ENCODE peak calls at places on chromosomes 2 and 18, in seven cellular contexts. One of them, this sample, is unnamed. For H3K9me2, the result is how much of the 10 kb centered on the place peaks cover.

GRCh38 chr2:132374961-132375360 is 41.6 kb upstream of the GPR39 start:
- DNase-seq in GM23248: peak
- DNase-seq in GM23338: no peak
- DNase-seq in MM.1S: no peak
- DNase-seq in HCT116: no peak
- DNase-seq in hepatocyte: no peak
- DNase-seq in PC-3: no peak
- DNase-seq in this sample: no peak

GRCh38 chr18:52588916-52589315 is 248.9 kb downstream of the DCC start:
- DNase-seq in HCT116: no peak
- DNase-seq in GM23248: no peak
- DNase-seq in MM.1S: no peak
- DNase-seq in GM23338: no peak
- DNase-seq in PC-3: no peak
- DNase-seq in hepatocyte: no peak
- DNase-seq in this sample: no peak

GRCh38 chr2:162196611-162197010 is 44.6 kb upstream of the GCG start:
- DNase-seq in GM23248: peak
- DNase-seq in hepatocyte: no peak
- DNase-seq in PC-3: peak
- DNase-seq in HCT116: no peak
- DNase-seq in MM.1S: no peak
- DNase-seq in GM23338: no peak
- DNase-seq in this sample: no peak

GRCh38 chr2:121242976-121243375 is 42.0 kb downstream of the TFCP2L1 start:
- DNase-seq in GM23338: no peak
- DNase-seq in hepatocyte: no peak
- DNase-seq in PC-3: no peak
- DNase-seq in GM23248: no peak
- DNase-seq in MM.1S: no peak
- DNase-seq in HCT116: no peak
- DNase-seq in this sample: no peak

GRCh38 chr18:61575419-61575818 is 242.2 kb downstream of the CDH20 start:
- DNase-seq in hepatocyte: no peak
- DNase-seq in MM.1S: no peak
- DNase-seq in PC-3: no peak
- DNase-seq in GM23338: peak
- DNase-seq in HCT116: no peak
- DNase-seq in GM23248: peak
- DNase-seq in this sample: no peak

GRCh38 chr18:21444465-21445023 is 156.0 kb downstream of the ESCO1 start:
- DNase-seq in GM23338: peak
- DNase-seq in hepatocyte: peak
- DNase-seq in GM23248: peak
- DNase-seq in PC-3: peak
- DNase-seq in MM.1S: peak
- DNase-seq in HCT116: peak
- DNase-seq in this sample: peak

GRCh38 chr2:106995560-106995959 is 109.6 kb upstream of the ST6GAL2 start:
- DNase-seq in GM23338: no peak
- DNase-seq in HCT116: no peak
- DNase-seq in MM.1S: no peak
- DNase-seq in PC-3: peak
- DNase-seq in hepatocyte: no peak
- DNase-seq in GM23248: peak
- DNase-seq in this sample: no peak

GRCh38 chr2:219031005-219031738 is 10.1 kb downstream of the CFAP65 start:
- DNase-seq in GM23338: no peak
- DNase-seq in MM.1S: no peak
- DNase-seq in HCT116: no peak
- DNase-seq in GM23248: no peak
- DNase-seq in PC-3: no peak
- DNase-seq in hepatocyte: no peak
- DNase-seq in this sample: no peak

GRCh38 chr18:40949138-40949949 is 1005.7 kb upstream of the PIK3C3 start:
- DNase-seq in GM23248: peak
- DNase-seq in hepatocyte: no peak
- DNase-seq in MM.1S: no peak
- DNase-seq in GM23338: no peak
- DNase-seq in HCT116: no peak
- DNase-seq in PC-3: no peak
- DNase-seq in this sample: no peak

GRCh38 chr2:226623587-226624368 is 175.8 kb downstream of the IRS1 start:
- DNase-seq in hepatocyte: no peak
- DNase-seq in GM23248: no peak
- DNase-seq in PC-3: no peak
- DNase-seq in MM.1S: no peak
- DNase-seq in HCT116: no peak
- DNase-seq in GM23338: no peak
- DNase-seq in this sample: no peak

GRCh38 chr18:46815661-46816060 is 58.8 kb upstream of the ST8SIA5 start:
- DNase-seq in PC-3: no peak
- DNase-seq in GM23338: no peak
- DNase-seq in HCT116: no peak
- DNase-seq in hepatocyte: no peak
- DNase-seq in MM.1S: no peak
- DNase-seq in GM23248: no peak
- DNase-seq in this sample: no peak

GRCh38 chr2:33216508-33217182 is 259.8 kb upstream of the RASGRP3 start:
- DNase-seq in MM.1S: no peak
- DNase-seq in HCT116: no peak
- DNase-seq in GM23338: no peak
- DNase-seq in PC-3: no peak
- DNase-seq in hepatocyte: no peak
- DNase-seq in GM23248: peak
- DNase-seq in this sample: no peak

GRCh38 chr2:162072181-162072702 is 1.8 kb downstream of the DPP4 start:
- DNase-seq in hepatocyte: no peak
- DNase-seq in PC-3: peak
- DNase-seq in MM.1S: peak
- DNase-seq in GM23248: peak
- DNase-seq in GM23338: no peak
- DNase-seq in HCT116: no peak
- DNase-seq in this sample: no peak

GRCh38 chr2:111667001-111667400 is 217.0 kb downstream of the ANAPC1 start:
- DNase-seq in GM23338: no peak
- DNase-seq in hepatocyte: no peak
- DNase-seq in PC-3: no peak
- DNase-seq in GM23248: no peak
- DNase-seq in MM.1S: no peak
- DNase-seq in HCT116: no peak
- DNase-seq in this sample: no peak

GRCh38 chr18:69636529-69637301 is 236.0 kb downstream of the DOK6 start:
- DNase-seq in MM.1S: no peak
- DNase-seq in PC-3: no peak
- DNase-seq in GM23338: peak
- DNase-seq in GM23248: no peak
- DNase-seq in HCT116: no peak
- DNase-seq in hepatocyte: no peak
- DNase-seq in this sample: no peak

GRCh38 chr2:48043301-48043700 is 137.0 kb upstream of the FBXO11 start:
- DNase-seq in GM23338: no peak
- DNase-seq in HCT116: no peak
- DNase-seq in GM23248: no peak
- DNase-seq in MM.1S: no peak
- DNase-seq in PC-3: no peak
- DNase-seq in hepatocyte: no peak
- DNase-seq in this sample: no peak

GRCh38 chr18:14933049-14933851 is 185.3 kb downstream of the ANKRD30B start:
- DNase-seq in HCT116: no peak
- DNase-seq in GM23338: no peak
- DNase-seq in MM.1S: peak
- DNase-seq in PC-3: no peak
- DNase-seq in GM23248: no peak
- DNase-seq in hepatocyte: no peak
- DNase-seq in this sample: no peak

GRCh38 chr2:102523647-102524046 is 50.6 kb downstream of the SLC9A4 start:
- DNase-seq in PC-3: no peak
- DNase-seq in GM23248: no peak
- DNase-seq in hepatocyte: no peak
- DNase-seq in GM23338: no peak
- DNase-seq in HCT116: no peak
- DNase-seq in MM.1S: no peak
- DNase-seq in this sample: no peak

GRCh38 chr2:149068996-149069888 is 30.7 kb downstream of the LYPD6B start:
- DNase-seq in MM.1S: no peak
- DNase-seq in hepatocyte: no peak
- DNase-seq in GM23248: peak
- DNase-seq in GM23338: no peak
- DNase-seq in PC-3: peak
- DNase-seq in HCT116: no peak
- DNase-seq in this sample: peak

GRCh38 chr2:77831068-77831467 is 308.9 kb upstream of the LRRTM4 start:
- DNase-seq in HCT116: no peak
- DNase-seq in hepatocyte: peak
- DNase-seq in MM.1S: no peak
- DNase-seq in GM23338: no peak
- DNase-seq in PC-3: no peak
- DNase-seq in GM23248: no peak
- DNase-seq in this sample: no peak

GRCh38 chr18:23330423-23330822 is 122.7 kb upstream of the RIOK3 start:
- DNase-seq in GM23248: no peak
- DNase-seq in hepatocyte: no peak
- DNase-seq in MM.1S: no peak
- DNase-seq in HCT116: no peak
- DNase-seq in PC-3: no peak
- DNase-seq in GM23338: no peak
- DNase-seq in this sample: peak

GRCh38 chr2:51812138-51812866 is 780.4 kb upstream of the NRXN1 start:
- DNase-seq in GM23338: no peak
- DNase-seq in PC-3: peak
- DNase-seq in hepatocyte: no peak
- DNase-seq in HCT116: peak
- DNase-seq in GM23248: peak
- DNase-seq in MM.1S: no peak
- DNase-seq in this sample: no peak

DNA sequence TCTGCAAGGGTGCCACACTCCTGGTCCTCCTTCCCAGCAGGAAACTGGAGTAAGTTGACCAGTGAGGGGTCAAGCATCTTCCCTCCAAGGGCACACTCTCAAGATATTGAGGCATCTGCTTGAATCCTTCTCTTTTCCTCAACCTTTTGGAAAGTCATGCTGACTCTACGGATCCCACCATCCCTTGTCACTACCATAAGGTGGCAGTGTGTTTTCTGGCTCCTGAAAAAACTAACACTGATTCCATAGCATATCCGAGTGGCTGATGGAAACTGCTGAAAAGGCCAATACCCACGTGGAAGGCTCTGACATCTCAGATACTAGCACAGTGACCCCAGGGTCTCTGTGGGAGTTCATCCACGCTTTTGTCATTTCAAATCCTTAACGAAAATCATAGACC is 37.1 kb downstream of the GPR45 start:
- DNase-seq in MM.1S: no peak
- DNase-seq in GM23248: no peak
- DNase-seq in GM23338: peak
- DNase-seq in hepatocyte: no peak
- DNase-seq in PC-3: no peak
- DNase-seq in HCT116: no peak
- DNase-seq in this sample: no peak
- H3K9me2 ChIP-seq in MM.1S: under half
- H3K9me2 ChIP-seq in GM23248: under half
- H3K9me2 ChIP-seq in GM23338: under half
- H3K9me2 ChIP-seq in hepatocyte: under half
- H3K9me2 ChIP-seq in PC-3: under half
- H3K9me2 ChIP-seq in HCT116: under half
- H3K9me2 ChIP-seq in this sample: under half

GRCh38 chr2:69238449-69239031 is 148.5 kb downstream of the GFPT1 start:
- DNase-seq in MM.1S: no peak
- DNase-seq in HCT116: no peak
- DNase-seq in GM23248: peak
- DNase-seq in GM23338: no peak
- DNase-seq in PC-3: peak
- DNase-seq in hepatocyte: no peak
- DNase-seq in this sample: no peak
- TF ChIP-seq EZH2 in MM.1S: no peak
- TF ChIP-seq EZH2 in HCT116: no peak
- TF ChIP-seq EZH2 in GM23248: no peak
- TF ChIP-seq EZH2 in GM23338: no peak
- TF ChIP-seq EZH2 in PC-3: no peak
- TF ChIP-seq EZH2 in hepatocyte: no peak
- TF ChIP-seq EZH2 in this sample: no peak

DNA sequence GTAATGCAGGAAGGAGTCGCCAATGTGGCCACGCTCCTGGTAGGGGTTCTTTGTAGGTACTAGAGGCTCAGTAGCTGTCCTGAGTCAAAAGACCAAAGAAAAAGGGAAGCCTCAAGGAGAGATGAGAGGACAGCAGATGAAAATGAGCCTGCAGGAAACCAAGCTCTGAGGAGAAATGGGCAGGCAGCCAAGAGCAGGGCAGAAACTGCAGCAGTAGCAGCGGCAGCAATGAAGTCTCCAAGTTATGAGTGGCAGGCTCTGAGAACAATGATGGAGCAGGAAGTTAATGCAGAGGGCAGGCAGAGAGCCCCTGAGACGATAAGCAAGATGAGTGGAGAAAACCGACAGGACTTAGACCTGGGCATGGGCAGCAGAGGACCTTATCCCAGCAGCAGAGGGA is 48.2 kb upstream of the TMEM200C start:
- DNase-seq in GM23248: no peak
- DNase-seq in PC-3: no peak
- DNase-seq in HCT116: no peak
- DNase-seq in hepatocyte: no peak
- DNase-seq in GM23338: no peak
- DNase-seq in MM.1S: no peak
- DNase-seq in this sample: no peak
- H3K4me2 ChIP-seq in GM23248: no peak
- H3K4me2 ChIP-seq in PC-3: no peak
- H3K4me2 ChIP-seq in HCT116: no peak
- H3K4me2 ChIP-seq in hepatocyte: no peak
- H3K4me2 ChIP-seq in GM23338: no peak
- H3K4me2 ChIP-seq in MM.1S: no peak
- H3K4me2 ChIP-seq in this sample: no peak

GRCh38 chr2:217338306-217338916 is 478.5 kb upstream of the TNP1 start:
- DNase-seq in HCT116: no peak
- DNase-seq in GM23338: peak
- DNase-seq in PC-3: peak
- DNase-seq in MM.1S: no peak
- DNase-seq in GM23248: peak
- DNase-seq in hepatocyte: no peak
- DNase-seq in this sample: no peak

GRCh38 chr2:217340176-217340575 is 480.3 kb upstream of the TNP1 start:
- DNase-seq in MM.1S: no peak
- DNase-seq in HCT116: no peak
- DNase-seq in GM23248: no peak
- DNase-seq in PC-3: no peak
- DNase-seq in GM23338: no peak
- DNase-seq in hepatocyte: no peak
- DNase-seq in this sample: no peak

GRCh38 chr2:217339753-217340152 is 479.9 kb upstream of the TNP1 start:
- DNase-seq in MM.1S: no peak
- DNase-seq in GM23248: no peak
- DNase-seq in PC-3: no peak
- DNase-seq in hepatocyte: no peak
- DNase-seq in GM23338: no peak
- DNase-seq in HCT116: no peak
- DNase-seq in this sample: no peak

GRCh38 chr2:217335341-217335966 is 475.6 kb upstream of the TNP1 start:
- DNase-seq in PC-3: peak
- DNase-seq in MM.1S: no peak
- DNase-seq in GM23338: no peak
- DNase-seq in hepatocyte: peak
- DNase-seq in GM23248: peak
- DNase-seq in HCT116: no peak
- DNase-seq in this sample: peak

GRCh38 chr2:217336694-217337093 is 476.8 kb upstream of the TNP1 start:
- DNase-seq in MM.1S: no peak
- DNase-seq in HCT116: no peak
- DNase-seq in GM23338: no peak
- DNase-seq in GM23248: no peak
- DNase-seq in PC-3: no peak
- DNase-seq in hepatocyte: no peak
- DNase-seq in this sample: no peak
- H3K9me2 ChIP-seq in MM.1S: under half
- H3K9me2 ChIP-seq in HCT116: under half
- H3K9me2 ChIP-seq in GM23338: under half
- H3K9me2 ChIP-seq in GM23248: under half
- H3K9me2 ChIP-seq in PC-3: under half
- H3K9me2 ChIP-seq in hepatocyte: under half
- H3K9me2 ChIP-seq in this sample: under half

This sample was measured in PC-9.